ENCODE peak calls at places on chromosome 1, in ten cellular contexts. Z, J, Y, U, E, C, N, P, A and X are unnamed samples.

GRCh38 chr1:8597455-8597854 is 220.0 kb downstream of the RERE start:
- DNase-seq in Y (no peak), A (no peak), E (no peak), N (peak; percentile 32), Z (no peak), C (no peak), J (peak; percentile 37), P (no peak), U (peak; percentile 45), X (no peak)

GRCh38 chr1:19488136-19488535 is 2.8 kb upstream of the CAPZB start:
- DNase-seq in P (no peak), Z (no peak), U (peak; percentile 60), E (no peak), J (peak; percentile 62), C (no peak), N (no peak), A (no peak), Y (no peak), X (no peak)

GRCh38 chr1:226061793-226062557 is 541 bp upstream of the H3-3A start:
- DNase-seq in Z (peak; percentile 89), Y (peak; percentile 81), J (peak; percentile 84), A (peak; percentile 84), U (peak; percentile 83), P (no peak), N (peak; percentile 80), C (peak; percentile 60), E (peak; percentile 52), X (no peak)

GRCh38 chr1:51842255-51842654 is 36.3 kb downstream of the NRDC start:
- DNase-seq in U (no peak), A (no peak), Z (peak; percentile 27), C (no peak), E (no peak), J (no peak), N (no peak), P (no peak), Y (no peak), X (no peak)

GRCh38 chr1:243482237-243483022 is 226.6 kb downstream of the SDCCAG8 start:
- DNase-seq in P (no peak), A (no peak), Z (peak; percentile 78), J (peak; percentile 92), N (peak; percentile 78), C (no peak), Y (no peak), E (peak; percentile 68), U (peak; percentile 92), X (no peak)

GRCh38 chr1:179178965-179179364 is 50.5 kb downstream of the ABL2 start:
- DNase-seq in E (peak; percentile 54), Z (no peak), C (no peak), A (no peak), U (peak; percentile 68), P (no peak), N (peak; percentile 52), Y (no peak), J (peak; percentile 66), X (no peak)

GRCh38 chr1:24899581-24900485 is 30.2 kb downstream of the RUNX3 start:
- DNase-seq in P (peak; percentile 61), N (no peak), A (no peak), C (no peak), Z (no peak), J (no peak), E (no peak), Y (no peak), U (no peak), X (no peak)

GRCh38 chr1:20081331-20081810 is 11.4 kb downstream of the PLA2G5 start:
- DNase-seq in N (no peak), P (no peak), E (no peak), Y (no peak), U (no peak), J (no peak), A (no peak), C (no peak), Z (no peak), X (no peak)

GRCh38 chr1:114093624-114094302 is 59.9 kb downstream of the SYT6 start:
- DNase-seq in N (peak; percentile 9), C (no peak), Y (no peak), P (no peak), U (no peak), E (peak; percentile 68), J (peak; percentile 30), Z (no peak), A (no peak), X (no peak)

GRCh38 chr1:15345711-15346355 is 63.9 kb upstream of the EFHD2 start:
- DNase-seq in C (peak; percentile 84), U (no peak), A (no peak), Y (peak; percentile 44), J (no peak), Z (no peak), N (no peak), P (no peak), E (peak; percentile 69), X (peak; percentile 48)

GRCh38 chr1:22780696-22781095 is 70.1 kb downstream of the EPHB2 start:
- DNase-seq in J (no peak), C (no peak), U (no peak), Z (no peak), A (peak; percentile 22), E (peak; percentile 15), P (no peak), N (no peak), Y (peak; percentile 70), X (no peak)

GRCh38 chr1:243959998-243960397 is 91.1 kb upstream of the ZBTB18 start:
- DNase-seq in J (no peak), Y (no peak), E (no peak), P (no peak), Z (peak; percentile 84), C (no peak), N (no peak), A (no peak), U (no peak), X (no peak)

GRCh38 chr1:205656236-205656635 is 24.1 kb downstream of the SLC45A3 start:
- DNase-seq in J (no peak), U (no peak), E (no peak), Y (no peak), A (no peak), Z (no peak), C (no peak), P (no peak), N (peak; percentile 32), X (no peak)

GRCh38 chr1:235646463-235646862 is 3.1 kb downstream of the GNG4 start:
- DNase-seq in P (no peak), A (no peak), C (no peak), J (no peak), Z (no peak), U (no peak), N (no peak), E (no peak), Y (no peak), X (no peak)

GRCh38 chr1:218478336-218478735 is 133.2 kb downstream of the TGFB2 start:
- DNase-seq in Z (no peak), U (no peak), Y (no peak), E (no peak), A (no peak), C (no peak), N (no peak), P (no peak), J (no peak), X (no peak)

GRCh38 chr1:175675017-175675416 is 68.4 kb downstream of the TNR start:
- DNase-seq in Z (no peak), U (no peak), J (no peak), E (no peak), Y (no peak), N (no peak), A (no peak), C (no peak), P (no peak), X (no peak)

GRCh38 chr1:205375816-205376545 is 19.3 kb upstream of the KLHDC8A start:
- DNase-seq in C (no peak), E (peak; percentile 73), A (no peak), N (peak; percentile 57), U (peak; percentile 60), P (no peak), J (peak; percentile 63), Z (peak; percentile 54), Y (peak; percentile 84), X (no peak)

GRCh38 chr1:202113690-202114300 is 8.9 kb upstream of the GPR37L1 start:
- DNase-seq in J (no peak), A (no peak), N (no peak), Y (no peak), E (no peak), P (no peak), U (no peak), Z (no peak), C (no peak), X (no peak)

GRCh38 chr1:174569240-174569639 is 121.5 kb downstream of the GPR52 start:
- DNase-seq in Z (no peak), Y (no peak), A (no peak), U (no peak), C (no peak), E (no peak), J (no peak), N (no peak), P (no peak), X (no peak)